ENCODE peak calls at places on chromosomes 5 and 9, in ten cellular contexts. Z, E, W, X, K, Q, S, I, F and T are unnamed samples.
A peak's percentile ranks its signal among the peaks of the same experiment; 100 is the strongest.

GRCh38 chr9:89793124-89793495 is 188.3 kb downstream of the GADD45G start:
- DNase-seq in Q (no peak), E (no peak), K (no peak), I (no peak), W (no peak), X (no peak), Z (no peak), F (no peak), S (no peak), T (no peak)

GRCh38 chr5:1413211-1413610 is 32.0 kb downstream of the SLC6A3 start:
- DNase-seq in E (no peak), S (no peak), X (no peak), I (no peak), F (no peak), W (no peak), Z (no peak), Q (no peak), K (no peak), T (no peak)

GRCh38 chr9:31084331-31084730 is 1300.1 kb upstream of the ACO1 start:
- DNase-seq in Q (no peak), K (no peak), S (peak; percentile 3), W (no peak), Z (no peak), E (no peak), F (no peak), X (no peak), I (no peak), T (no peak)

GRCh38 chr9:18067553-18068120 is 406.3 kb upstream of the ADAMTSL1 start:
- DNase-seq in W (no peak), S (no peak), F (no peak), Z (no peak), X (no peak), K (no peak), E (no peak), I (no peak), Q (no peak), T (no peak)

GRCh38 chr5:342501-343460 is 21.3 kb downstream of the AHRR start:
- DNase-seq in Z (no peak), E (no peak), Q (no peak), S (no peak), I (no peak), W (no peak), F (no peak), K (no peak), X (peak; percentile 39), T (no peak)

GRCh38 chr5:136802382-136802781 is 437.0 kb upstream of the TRPC7 start:
- DNase-seq in X (no peak), S (peak; percentile 68), E (no peak), K (no peak), F (no peak), I (peak; percentile 31), Z (no peak), Q (no peak), W (peak; percentile 14), T (peak; percentile 43)

GRCh38 chr5:67038817-67039603 is 157.6 kb downstream of the CD180 start:
- DNase-seq in S (peak; percentile 78), K (no peak), X (no peak), Z (no peak), F (no peak), W (peak; percentile 55), I (peak; percentile 58), E (no peak), Q (no peak), T (no peak)

GRCh38 chr5:123209163-123210013 is 120.3 kb downstream of the PRDM6 start:
- DNase-seq in E (no peak), Q (no peak), X (no peak), F (no peak), W (peak; percentile 81), Z (peak; percentile 67), I (peak; percentile 77), K (no peak), S (peak; percentile 77), T (no peak)

GRCh38 chr9:133252301-133252776 is 22.7 kb downstream of the ABO start:
- DNase-seq in Z (no peak), E (no peak), F (peak; percentile 38), Q (no peak), X (no peak), S (no peak), K (no peak), W (peak; percentile 19), I (no peak), T (no peak)

GRCh38 chr9:97418894-97419293 is 7.0 kb downstream of the TDRD7 start:
- DNase-seq in Z (no peak), W (no peak), S (no peak), E (no peak), K (no peak), I (no peak), Q (no peak), X (no peak), F (no peak), T (no peak)

GRCh38 chr9:93681316-93682154 is 105.2 kb downstream of the PHF2 start:
- DNase-seq in Q (no peak), Z (no peak), W (no peak), I (no peak), X (no peak), F (peak; percentile 39), K (no peak), S (no peak), E (no peak), T (no peak)

GRCh38 chr9:16794871-16795639 is 75.4 kb downstream of the BNC2 start:
- DNase-seq in Z (peak; percentile 82), X (no peak), Q (peak; percentile 61), S (no peak), F (no peak), K (no peak), I (peak; percentile 88), E (no peak), W (no peak), T (no peak)

GRCh38 chr9:91711755-91712591 is 238.1 kb downstream of the ROR2 start:
- DNase-seq in E (peak; percentile 23), W (no peak), I (peak; percentile 36), F (no peak), Z (no peak), X (peak; percentile 89), K (no peak), Q (no peak), S (peak; percentile 70), T (peak; percentile 79)

GRCh38 chr9:125843646-125844045 is 96.5 kb downstream of the PBX3 start:
- DNase-seq in Z (no peak), W (no peak), E (no peak), F (no peak), K (no peak), Q (no peak), S (peak; percentile 32), I (no peak), X (no peak), T (no peak)

GRCh38 chr5:63963080-63963735 is 963 bp upstream of the HTR1A start:
- DNase-seq in Q (no peak), I (peak; percentile 53), S (peak; percentile 85), W (peak; percentile 53), X (peak; percentile 78), Z (peak; percentile 2), E (peak; percentile 84), K (peak; percentile 66), F (peak; percentile 75), T (peak; percentile 82)

GRCh38 chr5:150559701-150560100 is 51.8 kb downstream of the NDST1 start:
- DNase-seq in K (no peak), Z (no peak), F (no peak), W (peak; percentile 58), X (no peak), S (peak; percentile 68), I (peak; percentile 55), Q (no peak), E (no peak), T (no peak)